ENCODE peak calls at places on chromosomes 16 and 17, in eight cellular contexts. T, D, K, E, B, Q, L and G are unnamed samples.

GRCh38 chr16:29808219-29808900 is 2.0 kb downstream of the MAZ start:
- DNase-seq in L (no peak), T (no peak), Q (no peak), E (no peak), K (no peak), D (no peak), B (no peak), G (no peak)

GRCh38 chr17:76074390-76075363 is at the start of gene GALR2:
- DNase-seq in Q (no peak), T (no peak), K (no peak), D (no peak), L (no peak), E (no peak), B (no peak), G (no peak)

GRCh38 chr17:28548417-28549130 is 3.9 kb downstream of the UNC119 start:
- DNase-seq in E (no peak), Q (no peak), D (no peak), K (no peak), T (no peak), L (no peak), B (no peak), G (no peak)

GRCh38 chr17:44774271-44775135 is 15.7 kb downstream of the ADAM11 start:
- DNase-seq in T (peak), D (peak), B (peak), L (peak), Q (peak), K (peak), E (peak), G (no peak)

GRCh38 chr16:8646271-8646670 is 24.8 kb downstream of the METTL22 start:
- DNase-seq in K (no peak), T (no peak), D (no peak), L (no peak), B (no peak), Q (no peak), E (no peak), G (no peak)

GRCh38 chr17:45282683-45283644 is 21.1 kb upstream of the SPATA32 start:
- DNase-seq in K (peak), Q (peak), D (peak), T (no peak), E (no peak), B (peak), L (no peak), G (no peak)

GRCh38 chr16:72029567-72030271 is 21.2 kb downstream of the DHODH start:
- DNase-seq in Q (no peak), E (no peak), K (no peak), T (no peak), B (no peak), L (no peak), D (no peak), G (no peak)

GRCh38 chr16:81367821-81368220 is 53.1 kb downstream of the GAN start:
- DNase-seq in B (no peak), L (no peak), D (no peak), T (no peak), K (no peak), Q (peak), E (no peak), G (no peak)

GRCh38 chr17:44522883-44523671 is 19.9 kb upstream of the GPATCH8 start:
- DNase-seq in K (peak), L (peak), T (no peak), Q (peak), B (peak), E (peak), D (peak), G (no peak)

GRCh38 chr17:33163827-33164555 is 129.1 kb downstream of the ASIC2 start:
- DNase-seq in K (no peak), D (peak), Q (no peak), E (no peak), B (no peak), L (no peak), T (no peak), G (no peak)

GRCh38 chr16:8962393-8963009 is 1.2 kb downstream of the USP7 start:
- DNase-seq in Q (no peak), L (peak), T (no peak), K (no peak), B (no peak), E (no peak), D (no peak), G (no peak)

GRCh38 chr17:1460233-1460632 is 4.2 kb upstream of the CRK start:
- DNase-seq in B (no peak), L (no peak), Q (peak), D (peak), K (no peak), E (no peak), T (peak), G (no peak)

GRCh38 chr16:369275-369865 is 968 bp downstream of the MRPL28 start:
- DNase-seq in L (no peak), E (no peak), D (no peak), B (no peak), T (no peak), Q (no peak), K (no peak), G (no peak)
- H3K4me3 ChIP-seq in L (no peak), E (no peak), D (peak), B (no peak), T (no peak), Q (peak), K (peak), G (peak)

DNA sequence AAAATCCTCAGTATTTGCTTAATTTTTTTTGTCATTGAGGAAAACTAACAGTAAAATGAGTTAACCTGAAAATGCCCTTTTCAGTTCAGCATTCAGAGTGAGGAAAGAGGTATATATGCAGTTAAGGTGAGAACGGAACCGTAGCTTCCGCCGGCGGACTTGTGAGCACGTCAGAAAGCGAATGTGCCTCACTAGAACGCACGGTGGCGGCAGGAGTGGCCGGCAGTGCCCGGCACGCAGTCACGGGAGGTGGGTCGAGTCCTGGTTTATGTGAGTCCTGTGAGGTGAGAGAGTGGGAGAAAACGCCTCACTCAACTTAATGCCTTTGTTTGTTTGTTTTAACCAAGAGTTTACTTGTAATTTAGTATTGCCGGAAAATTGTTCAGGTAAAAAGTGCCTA is 6.1 kb downstream of the SEC14L1 start:
- DNase-seq in E (no peak), B (no peak), T (no peak), L (no peak), Q (no peak), K (no peak), D (no peak), G (no peak)
- H3K4me3 ChIP-seq in E (no peak), B (no peak), T (no peak), L (no peak), Q (no peak), K (no peak), D (no peak), G (no peak)

GRCh38 chr17:47850692-47851573 is at the start of gene SP6:
- DNase-seq in L (peak), B (peak), D (peak), Q (peak), E (no peak), K (peak), T (no peak), G (no peak)
- H3K4me3 ChIP-seq in L (no peak), B (no peak), D (peak), Q (no peak), E (peak), K (peak), T (peak), G (no peak)

GRCh38 chr16:19168173-19169080 is at the start of gene SYT17:
- DNase-seq in Q (no peak), L (no peak), E (no peak), K (no peak), T (no peak), D (no peak), B (no peak), G (no peak)
- H3K4me3 ChIP-seq in Q (peak), L (no peak), E (peak), K (peak), T (peak), D (no peak), B (peak), G (peak)

DNA sequence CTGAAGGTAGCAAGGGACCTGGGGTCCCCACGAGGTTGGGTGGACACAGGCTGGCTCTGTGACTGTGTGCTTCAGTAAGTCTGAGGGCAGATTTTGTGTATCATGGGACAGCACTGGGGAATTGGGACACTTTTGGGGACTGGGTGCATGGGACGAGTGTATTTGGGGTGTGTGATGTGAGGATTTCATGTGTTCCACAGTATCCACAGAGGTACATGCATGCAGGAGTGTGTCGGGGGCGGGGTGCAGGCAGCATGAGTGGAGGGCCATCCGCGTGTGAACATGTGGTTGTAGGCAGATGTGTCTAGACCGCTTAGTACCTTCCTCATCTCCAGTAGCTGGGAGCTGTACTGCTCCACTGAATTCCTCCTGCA is 1.1 kb upstream of the DLX3 start:
- DNase-seq in B (no peak), T (peak), Q (no peak), K (no peak), D (no peak), L (peak), E (no peak), G (no peak)
- H3K4me3 ChIP-seq in B (no peak), T (no peak), Q (no peak), K (no peak), D (no peak), L (no peak), E (no peak), G (peak)

DNA sequence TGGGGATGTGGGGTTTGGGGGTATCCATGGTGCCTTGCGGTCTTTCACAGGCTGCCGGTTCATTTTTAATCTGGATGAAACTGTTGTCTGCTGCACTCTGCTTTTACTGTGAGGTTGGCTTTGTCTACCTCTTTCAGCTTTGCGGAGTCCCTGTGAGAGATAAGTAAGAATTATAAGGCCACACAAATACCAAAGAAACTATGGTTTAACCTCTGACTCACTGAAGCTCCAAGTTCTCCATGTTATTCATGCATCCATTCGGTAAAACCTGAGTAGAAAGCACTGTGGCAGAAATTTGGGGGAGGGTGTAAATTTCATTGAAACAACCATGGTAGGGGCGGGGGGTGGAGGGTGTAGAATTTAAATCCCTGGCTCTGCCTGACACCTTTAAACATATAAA is 30.5 kb downstream of the KIAA0753 start:
- DNase-seq in L (no peak), D (no peak), Q (no peak), K (no peak), T (no peak), B (peak), E (no peak), G (no peak)
- H3K4me3 ChIP-seq in L (no peak), D (no peak), Q (no peak), K (no peak), T (no peak), B (no peak), E (no peak), G (no peak)

GRCh38 chr17:60730273-60730672 is 52.6 kb downstream of the BCAS3 start:
- DNase-seq in B (no peak), Q (no peak), T (no peak), D (no peak), E (no peak), K (no peak), L (no peak), G (no peak)
- H3K4me3 ChIP-seq in B (no peak), Q (no peak), T (no peak), D (no peak), E (no peak), K (no peak), L (no peak), G (peak)

GRCh38 chr16:17105239-17105721 is 365.5 kb downstream of the XYLT1 start:
- DNase-seq in T (peak), D (peak), B (peak), Q (no peak), L (no peak), K (no peak), E (no peak), G (no peak)

GRCh38 chr16:17101646-17102045 is 369.1 kb downstream of the XYLT1 start:
- DNase-seq in Q (no peak), D (no peak), E (no peak), L (no peak), K (no peak), B (peak), T (no peak), G (no peak)

GRCh38 chr16:17107450-17107849 is 363.3 kb downstream of the XYLT1 start:
- DNase-seq in K (no peak), D (no peak), B (no peak), L (no peak), E (no peak), T (peak), Q (no peak), G (no peak)

GRCh38 chr16:17106243-17106791 is 364.4 kb downstream of the XYLT1 start:
- DNase-seq in L (no peak), T (peak), K (no peak), B (no peak), E (no peak), D (no peak), Q (no peak), G (no peak)

GRCh38 chr16:17104654-17105053 is 366.1 kb downstream of the XYLT1 start:
- DNase-seq in L (no peak), K (no peak), B (no peak), Q (no peak), D (no peak), T (no peak), E (no peak), G (no peak)
- H3K4me3 ChIP-seq in L (no peak), K (no peak), B (no peak), Q (no peak), D (no peak), T (no peak), E (no peak), G (no peak)